ENCODE peak calls at places on chromosome 13, in four cellular contexts. One of them, this sample, is unnamed.

GRCh38 chr13:102700088-102701031 is 5.5 kb upstream of the METTL21C start:
- DNase-seq in GM23338: no peak
- DNase-seq in breast epithelium: no peak
- DNase-seq in endothelial cell of umbilical vein: no peak
- DNase-seq in this sample: no peak

GRCh38 chr13:27336005-27336673 is 65.5 kb downstream of the RASL11A start:
- DNase-seq in GM23338: no peak
- DNase-seq in breast epithelium: no peak
- DNase-seq in endothelial cell of umbilical vein: no peak
- DNase-seq in this sample: no peak

GRCh38 chr13:52738719-52739467 is 727 bp downstream of the CNMD start:
- DNase-seq in GM23338: peak
- DNase-seq in breast epithelium: no peak
- DNase-seq in endothelial cell of umbilical vein: peak
- DNase-seq in this sample: no peak

GRCh38 chr13:75812751-75813181 is 176.6 kb downstream of the LMO7 start:
- DNase-seq in GM23338: no peak
- DNase-seq in breast epithelium: no peak
- DNase-seq in endothelial cell of umbilical vein: peak
- DNase-seq in this sample: no peak

GRCh38 chr13:76222511-76222910 is 586.4 kb downstream of the LMO7 start:
- DNase-seq in GM23338: no peak
- DNase-seq in breast epithelium: no peak
- DNase-seq in endothelial cell of umbilical vein: no peak
- DNase-seq in this sample: no peak

GRCh38 chr13:101640797-101641400 is 188.4 kb downstream of the ITGBL1 start:
- DNase-seq in GM23338: no peak
- DNase-seq in breast epithelium: no peak
- DNase-seq in endothelial cell of umbilical vein: peak
- DNase-seq in this sample: no peak

GRCh38 chr13:49740870-49741269 is 49.6 kb upstream of the EBPL start:
- DNase-seq in GM23338: no peak
- DNase-seq in breast epithelium: no peak
- DNase-seq in endothelial cell of umbilical vein: no peak
- DNase-seq in this sample: no peak

GRCh38 chr13:60167121-60167520 is 3.4 kb upstream of the DIAPH3 start:
- DNase-seq in GM23338: no peak
- DNase-seq in breast epithelium: no peak
- DNase-seq in endothelial cell of umbilical vein: no peak
- DNase-seq in this sample: no peak

GRCh38 chr13:51799261-51799660 is 4.7 kb downstream of the DHRS12 start:
- DNase-seq in GM23338: no peak
- DNase-seq in breast epithelium: no peak
- DNase-seq in endothelial cell of umbilical vein: no peak
- DNase-seq in this sample: no peak

GRCh38 chr13:85828094-85828684 is 29.0 kb upstream of the SLITRK6 start:
- DNase-seq in GM23338: peak
- DNase-seq in breast epithelium: no peak
- DNase-seq in endothelial cell of umbilical vein: peak
- DNase-seq in this sample: no peak

GRCh38 chr13:49563513-49563912 is 21.8 kb downstream of the RCBTB1 start:
- DNase-seq in GM23338: no peak
- DNase-seq in breast epithelium: no peak
- DNase-seq in endothelial cell of umbilical vein: no peak
- DNase-seq in this sample: no peak

GRCh38 chr13:20191902-20192469 is 752 bp downstream of the GJB2 start:
- DNase-seq in GM23338: peak
- DNase-seq in breast epithelium: no peak
- DNase-seq in endothelial cell of umbilical vein: no peak
- DNase-seq in this sample: peak

GRCh38 chr13:35597451-35597850 is 121.0 kb upstream of the MAB21L1 start:
- DNase-seq in GM23338: no peak
- DNase-seq in breast epithelium: no peak
- DNase-seq in endothelial cell of umbilical vein: peak
- DNase-seq in this sample: no peak

GRCh38 chr13:43127827-43128226 is 104.4 kb downstream of the DNAJC15 start:
- DNase-seq in GM23338: no peak
- DNase-seq in breast epithelium: no peak
- DNase-seq in endothelial cell of umbilical vein: no peak
- DNase-seq in this sample: no peak

GRCh38 chr13:81473366-81473899 is 1132.5 kb upstream of the SPRY2 start:
- DNase-seq in GM23338: no peak
- DNase-seq in breast epithelium: no peak
- DNase-seq in endothelial cell of umbilical vein: no peak
- DNase-seq in this sample: no peak

GRCh38 chr13:92677571-92677970 is 549.0 kb upstream of the GPC6 start:
- DNase-seq in GM23338: peak
- DNase-seq in breast epithelium: no peak
- DNase-seq in endothelial cell of umbilical vein: no peak
- DNase-seq in this sample: no peak

GRCh38 chr13:107669356-107669755 is 546.0 kb downstream of the LIG4 start:
- DNase-seq in GM23338: no peak
- DNase-seq in breast epithelium: no peak
- DNase-seq in endothelial cell of umbilical vein: peak
- DNase-seq in this sample: no peak

GRCh38 chr13:39253774-39254173 is 215.5 kb downstream of the NHLRC3 start:
- DNase-seq in GM23338: no peak
- DNase-seq in breast epithelium: no peak
- DNase-seq in endothelial cell of umbilical vein: no peak
- DNase-seq in this sample: no peak

GRCh38 chr13:38417241-38417640 is 67.6 kb downstream of the UFM1 start:
- DNase-seq in GM23338: no peak
- DNase-seq in breast epithelium: no peak
- DNase-seq in endothelial cell of umbilical vein: no peak
- DNase-seq in this sample: no peak

GRCh38 chr13:79642596-79642995 is 161.6 kb downstream of the NDFIP2 start:
- DNase-seq in GM23338: peak
- DNase-seq in breast epithelium: no peak
- DNase-seq in endothelial cell of umbilical vein: no peak
- DNase-seq in this sample: no peak

GRCh38 chr13:30933334-30933681 is 852 bp downstream of the TEX26 start:
- DNase-seq in GM23338: no peak
- DNase-seq in breast epithelium: no peak
- DNase-seq in endothelial cell of umbilical vein: no peak
- DNase-seq in this sample: no peak

GRCh38 chr13:41934994-41935393 is 25.9 kb downstream of the VWA8 start:
- DNase-seq in GM23338: no peak
- DNase-seq in breast epithelium: no peak
- DNase-seq in endothelial cell of umbilical vein: no peak
- DNase-seq in this sample: no peak

GRCh38 chr13:50129923-50130685 is 114.9 kb downstream of the KCNRG start:
- DNase-seq in GM23338: peak
- DNase-seq in breast epithelium: no peak
- DNase-seq in endothelial cell of umbilical vein: no peak
- DNase-seq in this sample: peak

GRCh38 chr13:85864963-85865530 is 65.8 kb upstream of the SLITRK6 start:
- DNase-seq in GM23338: peak
- DNase-seq in breast epithelium: no peak
- DNase-seq in endothelial cell of umbilical vein: no peak
- DNase-seq in this sample: no peak

GRCh38 chr13:40536443-40537113 is 129.9 kb downstream of the FOXO1 start:
- DNase-seq in GM23338: no peak
- DNase-seq in breast epithelium: peak
- DNase-seq in endothelial cell of umbilical vein: peak
- DNase-seq in this sample: peak

GRCh38 chr13:30617315-30618185 is at the start of gene USPL1:
- DNase-seq in GM23338: peak
- DNase-seq in breast epithelium: peak
- DNase-seq in endothelial cell of umbilical vein: peak
- DNase-seq in this sample: peak

GRCh38 chr13:80753951-80754350 is 413.0 kb upstream of the SPRY2 start:
- DNase-seq in GM23338: no peak
- DNase-seq in breast epithelium: no peak
- DNase-seq in endothelial cell of umbilical vein: no peak
- DNase-seq in this sample: no peak

GRCh38 chr13:45490068-45490467 is 25.3 kb downstream of the COG3 start:
- DNase-seq in GM23338: peak
- DNase-seq in breast epithelium: no peak
- DNase-seq in endothelial cell of umbilical vein: peak
- DNase-seq in this sample: no peak

GRCh38 chr13:72920097-72920496 is 138.2 kb downstream of the PIBF1 start:
- DNase-seq in GM23338: no peak
- DNase-seq in breast epithelium: no peak
- DNase-seq in endothelial cell of umbilical vein: no peak
- DNase-seq in this sample: no peak

GRCh38 chr13:79393564-79394249 is 12.3 kb downstream of the RBM26 start:
- DNase-seq in GM23338: no peak
- DNase-seq in breast epithelium: no peak
- DNase-seq in endothelial cell of umbilical vein: peak
- DNase-seq in this sample: peak

DNA sequence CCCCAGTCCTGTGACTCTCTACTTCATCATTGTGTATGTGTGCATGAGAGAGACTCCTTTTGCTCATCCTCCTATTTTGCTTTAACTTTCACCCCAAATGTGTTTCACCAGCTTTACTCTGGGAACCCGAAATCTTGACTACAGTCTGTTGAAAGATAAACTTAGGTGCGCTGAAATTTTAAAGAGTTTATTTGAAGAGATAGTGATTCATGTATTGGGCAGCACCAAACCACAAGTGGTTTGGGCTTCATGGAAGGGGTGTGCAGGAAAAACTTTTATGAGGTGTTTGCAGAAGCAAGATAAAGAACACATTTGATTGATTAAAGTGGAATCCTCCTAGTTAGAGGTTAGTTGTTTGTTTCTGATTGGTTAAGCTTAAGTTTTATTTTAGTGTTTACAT is 50.8 kb upstream of the RFC3 start:
- DNase-seq in GM23338: no peak
- DNase-seq in breast epithelium: no peak
- DNase-seq in endothelial cell of umbilical vein: no peak
- DNase-seq in this sample: no peak
- H3K4me3 ChIP-seq in GM23338: no peak
- H3K4me3 ChIP-seq in breast epithelium: no peak
- H3K4me3 ChIP-seq in endothelial cell of umbilical vein: no peak
- H3K4me3 ChIP-seq in this sample: no peak

GRCh38 chr13:33182729-33183128 is 102.8 kb downstream of the STARD13 start:
- DNase-seq in GM23338: no peak
- DNase-seq in breast epithelium: no peak
- DNase-seq in endothelial cell of umbilical vein: no peak
- DNase-seq in this sample: no peak
- TF ChIP-seq POLR2AphosphoS5 in GM23338: no peak
- TF ChIP-seq POLR2AphosphoS5 in breast epithelium: no peak
- TF ChIP-seq POLR2AphosphoS5 in endothelial cell of umbilical vein: no peak
- TF ChIP-seq POLR2AphosphoS5 in this sample: peak

GRCh38 chr13:97346561-97347254 is 87.3 kb upstream of the RAP2A start:
- DNase-seq in GM23338: no peak
- DNase-seq in breast epithelium: no peak
- DNase-seq in endothelial cell of umbilical vein: no peak
- DNase-seq in this sample: no peak

GRCh38 chr13:97342936-97343335 is 91.0 kb upstream of the RAP2A start:
- DNase-seq in GM23338: no peak
- DNase-seq in breast epithelium: no peak
- DNase-seq in endothelial cell of umbilical vein: no peak
- DNase-seq in this sample: no peak

GRCh38 chr13:97342136-97342535 is 91.8 kb upstream of the RAP2A start:
- DNase-seq in GM23338: no peak
- DNase-seq in breast epithelium: no peak
- DNase-seq in endothelial cell of umbilical vein: no peak
- DNase-seq in this sample: no peak

GRCh38 chr13:97346097-97346496 is 87.9 kb upstream of the RAP2A start:
- DNase-seq in GM23338: no peak
- DNase-seq in breast epithelium: no peak
- DNase-seq in endothelial cell of umbilical vein: no peak
- DNase-seq in this sample: no peak

DNA sequence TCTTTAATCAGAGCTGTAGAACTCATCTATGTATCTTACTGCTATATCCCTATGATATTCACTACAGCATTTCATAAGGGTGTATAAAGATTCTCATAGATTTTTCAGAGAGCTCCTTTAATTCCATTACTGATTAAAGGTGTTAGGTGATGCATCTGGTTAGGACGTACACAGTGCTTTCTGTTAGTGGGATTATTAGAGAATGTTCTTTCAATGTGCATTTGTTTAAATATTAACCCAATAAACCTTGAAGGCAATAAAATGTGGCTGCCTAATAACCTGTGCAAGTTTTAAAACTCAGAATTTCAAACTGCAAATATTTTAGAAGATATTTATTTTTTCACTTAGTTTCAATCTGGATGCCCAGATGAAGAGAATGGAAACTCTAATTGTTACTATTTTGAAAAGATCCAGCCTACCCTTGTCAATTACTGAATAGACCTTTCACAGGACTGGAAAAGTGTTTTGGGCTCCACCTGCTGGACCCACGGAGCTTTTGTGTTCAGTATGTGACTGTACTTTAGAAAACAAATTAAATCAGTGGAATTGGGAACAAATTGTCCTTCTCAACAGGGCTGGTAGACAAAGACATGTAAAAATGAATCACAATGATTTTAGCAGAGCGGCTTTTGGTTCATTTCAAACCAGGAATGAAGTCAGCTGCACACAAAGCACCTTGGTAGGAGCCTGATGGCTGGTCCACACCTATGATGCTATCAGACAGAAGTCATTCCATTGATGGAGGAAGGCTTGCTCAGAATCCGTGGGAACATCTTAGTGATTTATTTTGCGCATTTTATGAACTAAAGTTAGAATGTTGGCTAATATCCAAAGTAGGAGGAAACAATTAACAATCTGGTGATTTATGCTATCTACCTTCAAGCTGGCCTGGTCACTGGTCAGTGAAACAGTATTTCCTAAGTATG is 89.5 kb upstream of the RAP2A start:
- DNase-seq in GM23338: peak
- DNase-seq in breast epithelium: no peak
- DNase-seq in endothelial cell of umbilical vein: peak
- DNase-seq in this sample: peak
- TF ChIP-seq CTCF in GM23338: peak
- TF ChIP-seq CTCF in breast epithelium: peak
- TF ChIP-seq CTCF in endothelial cell of umbilical vein: peak
- TF ChIP-seq CTCF in this sample: peak

DNA sequence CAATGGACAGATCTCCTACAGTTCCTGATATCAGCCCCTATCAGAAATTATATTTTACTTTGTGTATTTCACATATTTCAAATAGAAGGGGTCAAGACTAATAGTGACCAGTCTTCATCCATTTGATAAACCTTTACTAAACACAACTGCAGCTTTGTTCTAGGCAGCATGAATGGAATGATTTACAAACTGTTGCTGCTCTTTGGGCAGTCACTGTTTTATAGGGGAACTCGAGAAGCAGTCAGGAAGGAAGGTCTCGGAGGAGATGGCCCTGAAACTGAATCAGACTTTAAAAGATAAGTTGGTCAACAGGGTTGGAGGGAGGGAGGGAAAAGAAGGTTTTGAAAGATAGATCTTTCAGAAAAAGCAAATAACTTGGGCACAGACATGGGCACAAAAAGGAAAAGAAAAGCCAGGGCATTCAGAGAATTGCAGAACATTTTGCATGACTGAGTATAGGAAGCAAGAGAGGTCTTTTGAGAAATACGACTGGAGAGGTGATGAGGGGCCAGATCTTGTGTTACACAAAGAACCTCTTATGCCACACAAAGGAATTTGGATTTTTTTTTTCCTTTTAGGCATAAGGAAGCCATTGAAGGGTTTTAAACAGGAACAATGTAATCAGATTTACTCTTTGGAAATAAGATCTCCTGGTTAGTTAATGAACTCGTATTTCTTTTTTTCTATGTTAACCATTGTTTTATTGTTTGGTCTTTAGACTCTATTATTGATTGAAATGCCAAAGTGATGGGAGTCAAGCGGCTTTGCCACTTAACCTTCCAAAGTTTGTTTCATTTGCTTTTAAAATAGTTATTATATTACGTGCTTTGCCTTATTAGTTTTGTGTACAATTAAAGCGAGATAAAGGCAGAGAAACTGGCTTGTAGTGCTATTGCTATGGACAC is 37.5 kb upstream of the SACS start:
- DNase-seq in GM23338: no peak
- DNase-seq in breast epithelium: no peak
- DNase-seq in endothelial cell of umbilical vein: no peak
- DNase-seq in this sample: no peak
- H3K4me3 ChIP-seq in GM23338: no peak
- H3K4me3 ChIP-seq in breast epithelium: no peak
- H3K4me3 ChIP-seq in endothelial cell of umbilical vein: no peak
- H3K4me3 ChIP-seq in this sample: no peak